ENCODE peak calls at places on chromosomes 7 and 10, in eight cellular contexts. Y is stomach, O is suprapubic skin, L is endothelial cell of umbilical vein, S is prostate gland, B is HCT116, I is testis, G is NB4. Q is an unnamed sample.

GRCh38 chr10:3668276-3668960 is 116.6 kb downstream of the KLF6 start:
- DNase-seq in Y (peak), O (no peak), L (no peak), S (peak), B (no peak), I (peak), G (peak), Q (no peak)

GRCh38 chr7:120857558-120858298 is at the start of gene TSPAN12:
- DNase-seq in Y (peak), O (peak), L (peak), S (peak), B (peak), I (peak), G (peak), Q (peak)

GRCh38 chr10:80856186-80856585 is 318.5 kb downstream of the SH2D4B start:
- DNase-seq in Y (no peak), O (no peak), L (no peak), S (no peak), B (no peak), I (no peak), G (no peak), Q (no peak)

GRCh38 chr10:121049923-121050322 is 198.8 kb downstream of the WDR11 start:
- DNase-seq in Y (no peak), O (no peak), L (no peak), S (no peak), B (no peak), I (no peak), G (no peak), Q (no peak)

GRCh38 chr7:132759482-132760240 is 183.4 kb upstream of the PLXNA4 start:
- DNase-seq in Y (no peak), O (no peak), L (no peak), S (no peak), B (no peak), I (no peak), G (no peak), Q (no peak)

GRCh38 chr10:107165007-107165406 is 501 bp upstream of the SORCS1 start:
- DNase-seq in Y (no peak), O (no peak), L (no peak), S (no peak), B (no peak), I (peak), G (no peak), Q (no peak)

GRCh38 chr7:45080958-45081669 is 7.7 kb downstream of the NACAD start:
- DNase-seq in Y (no peak), O (peak), L (no peak), S (no peak), B (no peak), I (no peak), G (no peak), Q (no peak)

GRCh38 chr7:39827571-39827970 is 122.5 kb upstream of the CDK13 start:
- DNase-seq in Y (no peak), O (no peak), L (no peak), S (no peak), B (no peak), I (no peak), G (no peak), Q (no peak)

GRCh38 chr10:43369921-43370320 is 1.5 kb upstream of the FXYD4 start:
- DNase-seq in Y (no peak), O (no peak), L (no peak), S (no peak), B (no peak), I (no peak), G (no peak), Q (no peak)

GRCh38 chr10:33067917-33068316 is 109.9 kb upstream of the ITGB1 start:
- DNase-seq in Y (no peak), O (no peak), L (no peak), S (no peak), B (no peak), I (no peak), G (no peak), Q (no peak)

GRCh38 chr10:117175215-117175900 is 21.9 kb upstream of the KCNK18 start:
- DNase-seq in Y (no peak), O (no peak), L (no peak), S (no peak), B (no peak), I (peak), G (no peak), Q (peak)

GRCh38 chr10:43068136-43068395 is 8.8 kb upstream of the RET start:
- DNase-seq in Y (no peak), O (no peak), L (no peak), S (no peak), B (no peak), I (no peak), G (no peak), Q (no peak)

GRCh38 chr10:72134785-72135765 is 46.7 kb upstream of the SPOCK2 start:
- DNase-seq in Y (no peak), O (no peak), L (no peak), S (no peak), B (no peak), I (no peak), G (no peak), Q (no peak)

GRCh38 chr10:103765168-103765567 is 90.2 kb downstream of the SH3PXD2A start:
- DNase-seq in Y (no peak), O (no peak), L (peak), S (no peak), B (no peak), I (no peak), G (no peak), Q (no peak)

GRCh38 chr7:40922316-40922670 is 780.6 kb downstream of the INHBA start:
- DNase-seq in Y (no peak), O (no peak), L (no peak), S (no peak), B (no peak), I (no peak), G (no peak), Q (peak)

DNA sequence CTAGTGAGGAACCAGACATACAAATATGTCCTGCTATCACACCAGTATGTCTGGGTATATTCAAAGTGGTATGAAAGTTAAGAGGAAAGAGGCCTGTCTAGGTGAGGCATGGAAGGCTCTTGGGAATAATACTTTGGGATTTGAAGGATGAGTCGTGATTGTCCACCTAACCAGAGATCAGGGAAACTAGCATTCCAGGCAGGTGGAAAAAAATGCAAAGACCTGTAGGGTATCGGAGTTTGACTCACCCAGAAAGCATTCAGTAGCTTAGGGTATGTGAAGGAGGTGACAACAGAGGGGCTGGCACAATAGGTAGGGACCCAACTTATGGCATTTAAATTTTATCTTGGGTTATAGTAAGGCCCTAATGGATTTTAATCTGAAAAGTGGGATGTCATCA is 950 bp upstream of the GCC1 start:
- DNase-seq in Y (no peak), O (no peak), L (no peak), S (no peak), B (no peak), I (no peak), G (no peak), Q (no peak)
- H3K4me3 ChIP-seq in Y (no peak), O (no peak), L (no peak), S (no peak), B (peak), I (no peak), G (no peak), Q (no peak)

GRCh38 chr7:151341357-151342101 is at the start of gene NUB1:
- DNase-seq in Y (peak), O (peak), L (peak), S (peak), B (peak), I (peak), G (peak), Q (peak)
- TF ChIP-seq CTCF in Y (no peak), O (no peak), L (no peak), S (no peak), B (no peak), I (no peak), G (no peak), Q (no peak)

GRCh38 chr7:56033671-56034432 is 17.4 kb downstream of the PSPH start:
- DNase-seq in Y (peak), O (no peak), L (peak), S (peak), B (peak), I (peak), G (peak), Q (peak)
- TF ChIP-seq POLR2A in Y (no peak), O (no peak), L (peak), S (no peak), B (no peak), I (no peak), G (peak), Q (no peak)

GRCh38 chr7:155962191-155962967 is 150.1 kb upstream of the SHH start:
- DNase-seq in Y (peak), O (no peak), L (peak), S (no peak), B (peak), I (no peak), G (peak), Q (no peak)
- H3K4me3 ChIP-seq in Y (no peak), O (no peak), L (no peak), S (no peak), B (peak), I (peak), G (no peak), Q (no peak)

GRCh38 chr10:89954787-89955566 is 253.6 kb downstream of the KIF20B start:
- DNase-seq in Y (no peak), O (no peak), L (peak), S (no peak), B (no peak), I (no peak), G (no peak), Q (no peak)
- TF ChIP-seq CTCF in Y (no peak), O (no peak), L (no peak), S (peak), B (peak), I (peak), G (no peak), Q (no peak)

GRCh38 chr7:130491841-130492518 is at the start of gene MEST:
- DNase-seq in Y (no peak), O (no peak), L (peak), S (peak), B (no peak), I (peak), G (no peak), Q (no peak)
- TF ChIP-seq POLR2A in Y (no peak), O (no peak), L (peak), S (no peak), B (no peak), I (no peak), G (no peak), Q (no peak)

GRCh38 chr7:142959202-142959601 is 3.0 kb downstream of the KEL start:
- DNase-seq in Y (no peak), O (no peak), L (no peak), S (no peak), B (no peak), I (no peak), G (no peak), Q (no peak)

GRCh38 chr7:142963993-142964392 is 1.8 kb upstream of the KEL start:
- DNase-seq in Y (no peak), O (no peak), L (no peak), S (no peak), B (no peak), I (no peak), G (no peak), Q (no peak)

GRCh38 chr7:142961973-142962913 is at the start of gene KEL:
- DNase-seq in Y (no peak), O (no peak), L (no peak), S (no peak), B (no peak), I (peak), G (no peak), Q (no peak)

GRCh38 chr7:142960955-142961512 is 1.1 kb downstream of the KEL start:
- DNase-seq in Y (no peak), O (no peak), L (no peak), S (no peak), B (peak), I (no peak), G (no peak), Q (no peak)

DNA sequence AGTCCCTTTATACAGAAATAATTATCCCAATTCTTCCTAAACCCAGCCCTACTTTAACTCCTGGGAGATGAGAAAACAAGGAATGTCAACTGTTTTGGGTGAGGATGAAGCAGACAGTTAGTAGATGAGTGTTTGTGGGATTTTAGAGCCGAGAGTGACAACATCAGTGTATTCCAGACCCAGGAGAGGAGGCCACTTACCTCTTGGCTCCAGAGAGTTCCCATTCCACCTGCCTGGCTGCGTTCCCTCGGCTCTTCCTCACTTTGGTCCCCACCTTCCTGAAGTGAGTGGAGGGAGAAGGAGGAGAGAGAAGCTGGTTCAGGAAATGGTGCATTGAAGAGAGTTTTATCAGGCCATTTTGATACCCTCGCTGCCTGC is 579 bp downstream of the KEL start:
- DNase-seq in Y (no peak), O (no peak), L (no peak), S (no peak), B (no peak), I (no peak), G (no peak), Q (no peak)
- H3K4me3 ChIP-seq in Y (no peak), O (no peak), L (no peak), S (no peak), B (no peak), I (peak), G (no peak), Q (no peak)

GRCh38 chr7:57423768-57424167 is 26.2 kb upstream of the ZNF716 start:
- DNase-seq in Y (no peak), O (no peak), L (no peak), S (no peak), B (no peak), I (no peak), G (peak), Q (no peak)
- TF ChIP-seq CTCF in Y (no peak), O (no peak), L (no peak), S (no peak), B (no peak), I (peak), G (peak), Q (no peak)

GRCh38 chr7:100538654-100539435 is at the start of gene AGFG2:
- DNase-seq in Y (peak), O (peak), L (peak), S (peak), B (peak), I (peak), G (peak), Q (peak)
- TF ChIP-seq POLR2A in Y (peak), O (no peak), L (peak), S (peak), B (no peak), I (peak), G (peak), Q (no peak)

DNA sequence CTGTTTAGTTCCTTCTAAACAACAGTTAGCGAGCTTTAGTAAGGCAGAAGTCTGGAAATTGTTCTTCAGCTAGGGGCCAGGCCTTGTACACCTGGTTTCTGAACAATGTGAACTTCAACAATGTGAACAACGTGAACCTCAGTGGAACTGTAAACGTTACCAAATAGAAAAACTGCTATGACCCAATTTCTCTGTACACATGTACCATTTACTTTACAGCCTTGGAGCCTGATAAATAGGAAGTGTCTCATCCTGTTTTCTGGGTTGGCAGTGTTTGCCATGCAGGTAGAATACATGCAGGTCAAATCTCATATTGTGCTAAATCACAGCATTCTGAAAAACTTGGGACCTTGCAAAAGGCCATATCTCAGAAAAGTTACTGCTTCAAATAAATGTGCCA is 1.6 kb downstream of the STEAP4 start:
- DNase-seq in Y (no peak), O (no peak), L (no peak), S (peak), B (no peak), I (no peak), G (no peak), Q (no peak)
- H3K4me3 ChIP-seq in Y (peak), O (peak), L (no peak), S (no peak), B (no peak), I (no peak), G (no peak), Q (no peak)

Q was measured in lower leg skin.